ENCODE peak calls at places on chromosome X, in six cellular contexts. E is M059J; P is activated CD4-positive, CD25-positive, alpha-beta regulatory T cell; X is activated T-helper 1 cell treated with anti-CD3 and anti-CD28 coated beads, Interleukin-2, amount 50 U/mL, for 16 hours; C is GM04504; K is T-helper 9 cell. B is an unnamed sample.

GRCh38 chrX:3160771-3161170 is 119.5 kb downstream of the ARSF start:
- DNase-seq in X (no peak), P (no peak), C (no peak), K (no peak), E (no peak), B (no peak)

GRCh38 chrX:9443327-9443726 is 21.5 kb upstream of the TBL1X start:
- DNase-seq in K (no peak), E (no peak), X (no peak), C (no peak), P (no peak), B (no peak)

GRCh38 chrX:63889001-63889400 is 104.0 kb upstream of the ARHGEF9 start:
- DNase-seq in X (no peak), P (no peak), C (peak), K (no peak), E (peak), B (no peak)

GRCh38 chrX:132181364-132181763 is 37.9 kb downstream of the RAP2C start:
- DNase-seq in E (peak), K (no peak), X (no peak), C (no peak), P (no peak), B (no peak)

GRCh38 chrX:108811891-108812290 is 75.5 kb upstream of the IRS4 start:
- DNase-seq in C (no peak), P (no peak), E (no peak), K (no peak), X (no peak), B (no peak)

GRCh38 chrX:156000361-156000926 is 2.9 kb downstream of the IL9R start:
- DNase-seq in P (no peak), X (no peak), K (no peak), C (no peak), E (peak), B (no peak)

GRCh38 chrX:9349572-9350259 is 115.1 kb upstream of the TBL1X start:
- DNase-seq in X (no peak), C (no peak), E (peak), P (no peak), K (no peak), B (no peak)

GRCh38 chrX:51155157-51155556 is 177.5 kb upstream of the NUDT10 start:
- DNase-seq in E (no peak), C (no peak), P (no peak), K (no peak), X (no peak), B (no peak)

GRCh38 chrX:13520931-13521330 is 48.5 kb upstream of the EGFL6 start:
- DNase-seq in E (no peak), C (no peak), X (no peak), K (no peak), P (no peak), B (no peak)

GRCh38 chrX:120365320-120365719 is 3.4 kb downstream of the ATP1B4 start:
- DNase-seq in C (no peak), P (peak), X (no peak), E (peak), K (peak), B (peak)